ENCODE peak calls at places on chromosome 7, in nine cellular contexts. E is body of pancreas; Y is HEK293T; G is SJCRH30; Q is NCI-H1417; T is activated naive CD4-positive, alpha-beta T cell treated with anti-CD3 and anti-CD28 coated beads for 36 hours; R is colonic mucosa; X is stimulated activated CD4-positive, alpha-beta T cell treated with anti-CD3 and anti-CD28 coated beads, TNF-alpha, amount 100 ng/mL, for 1 hour; Z is AG08395. P is an unnamed sample.

GRCh38 chr7:27774717-27775328 is 34.9 kb downstream of the TAX1BP1 start:
- DNase-seq in Q (no peak), R (no peak), Z (peak), X (no peak), G (no peak), T (no peak), Y (peak), E (peak), P (no peak)

GRCh38 chr7:79723833-79724608 is 270.6 kb upstream of the MAGI2 start:
- DNase-seq in G (no peak), T (no peak), R (no peak), X (no peak), E (no peak), Q (no peak), Z (no peak), Y (no peak), P (no peak)

GRCh38 chr7:152909683-152910544 is 150.4 kb downstream of the ACTR3B start:
- DNase-seq in E (peak), Z (no peak), T (no peak), X (no peak), Q (no peak), R (no peak), Y (no peak), G (peak), P (no peak)

GRCh38 chr7:157671358-157672255 is 334.8 kb downstream of the DNAJB6 start:
- DNase-seq in Z (no peak), T (no peak), R (no peak), Y (no peak), E (no peak), Q (no peak), X (no peak), G (no peak), P (no peak)

GRCh38 chr7:8831386-8831785 is 398.0 kb downstream of the NXPH1 start:
- DNase-seq in E (no peak), T (no peak), X (no peak), R (no peak), Y (no peak), Q (no peak), Z (no peak), G (peak), P (no peak)

GRCh38 chr7:50473531-50473930 is 23.4 kb upstream of the FIGNL1 start:
- DNase-seq in Z (no peak), R (no peak), Y (no peak), Q (no peak), E (no peak), X (no peak), T (no peak), G (no peak), P (no peak)

GRCh38 chr7:50959991-50960390 is 177.3 kb upstream of the GRB10 start:
- DNase-seq in Z (no peak), E (no peak), X (no peak), T (no peak), G (no peak), R (no peak), Y (no peak), Q (no peak), P (no peak)

GRCh38 chr7:132475037-132475668 is 101.1 kb downstream of the PLXNA4 start:
- DNase-seq in Y (no peak), E (no peak), G (no peak), Q (no peak), Z (no peak), T (no peak), X (no peak), R (no peak), P (no peak)

GRCh38 chr7:130875265-130875741 is 141.3 kb upstream of the KLF14 start:
- DNase-seq in T (peak), R (peak), G (peak), X (no peak), Y (peak), Z (no peak), Q (peak), E (peak), P (no peak)

P was measured in breast epithelium.